ENCODE peak calls at places on chromosome 14, in eight cellular contexts. I, T, B, V, E, C, D and M are unnamed samples.

GRCh38 chr14:28242895-28243294 is 523.7 kb upstream of the FOXG1 start:
- DNase-seq in E (no peak), I (no peak), V (no peak), T (no peak), C (no peak), D (no peak), B (no peak), M (no peak)

GRCh38 chr14:97120204-97121120 is 323.3 kb downstream of the VRK1 start:
- DNase-seq in E (no peak), C (no peak), D (no peak), B (no peak), I (no peak), V (no peak), T (no peak), M (no peak)

GRCh38 chr14:23446291-23446851 is 10.9 kb upstream of the MYH7 start:
- DNase-seq in B (no peak), C (no peak), V (no peak), E (no peak), I (no peak), T (no peak), D (no peak), M (no peak)

GRCh38 chr14:100864960-100865681 is 38.4 kb downstream of the RTL1 start:
- DNase-seq in E (no peak), B (no peak), V (peak; percentile 12), D (no peak), C (peak; percentile 62), T (no peak), I (peak; percentile 9), M (no peak)

GRCh38 chr14:97077253-97077653 is 280.1 kb downstream of the VRK1 start:
- DNase-seq in D (peak; percentile 58), E (no peak), V (no peak), C (no peak), T (no peak), I (peak; percentile 58), B (peak; percentile 41), M (no peak)

GRCh38 chr14:57930241-57930975 is 64.5 kb upstream of the SLC35F4 start:
- DNase-seq in D (no peak), B (no peak), V (no peak), T (no peak), C (no peak), I (no peak), E (no peak), M (no peak)

GRCh38 chr14:39368261-39368959 is 63.8 kb downstream of the FBXO33 start:
- DNase-seq in I (peak; percentile 84), V (peak; percentile 56), C (no peak), T (peak; percentile 22), E (peak; percentile 47), D (peak; percentile 25), B (peak; percentile 35), M (peak; percentile 69)

GRCh38 chr14:24556756-24557155 is 19.3 kb downstream of the CTSG start:
- DNase-seq in C (no peak), T (no peak), I (no peak), V (no peak), D (no peak), B (no peak), E (no peak), M (no peak)

GRCh38 chr14:80164991-80165390 is 46.3 kb downstream of the DIO2 start:
- DNase-seq in B (no peak), C (no peak), D (no peak), I (no peak), V (no peak), E (no peak), T (no peak), M (no peak)

GRCh38 chr14:101119830-101120571 is 216.5 kb upstream of the RTL1 start:
- DNase-seq in V (no peak), E (no peak), D (peak; percentile 17), C (peak; percentile 76), T (no peak), B (peak; percentile 22), I (no peak), M (no peak)

DNA sequence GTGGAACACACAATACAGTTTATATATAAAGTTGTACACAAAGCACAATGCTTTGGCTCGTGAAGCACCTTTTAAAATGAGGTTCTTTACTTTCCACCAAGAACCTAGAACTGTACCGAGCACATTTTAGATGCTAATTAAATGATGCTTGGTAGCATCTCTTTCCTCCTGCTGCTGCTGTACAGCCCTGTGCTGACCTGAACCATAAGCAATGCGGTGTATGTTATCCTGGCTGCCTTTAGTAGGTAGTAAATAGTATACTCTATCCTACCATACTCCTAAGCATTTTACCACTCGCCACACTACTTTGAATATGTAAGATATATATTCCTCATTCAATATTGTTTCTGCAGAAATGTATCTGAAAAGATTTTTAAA is 2.9 kb upstream of the RNASE8 start:
- DNase-seq in C (no peak), D (no peak), V (no peak), E (no peak), B (no peak), T (no peak), I (no peak), M (no peak)
- TF ChIP-seq CTCF in C (no peak), D (no peak), V (no peak), E (no peak), B (no peak), T (no peak), I (no peak), M (no peak)

DNA sequence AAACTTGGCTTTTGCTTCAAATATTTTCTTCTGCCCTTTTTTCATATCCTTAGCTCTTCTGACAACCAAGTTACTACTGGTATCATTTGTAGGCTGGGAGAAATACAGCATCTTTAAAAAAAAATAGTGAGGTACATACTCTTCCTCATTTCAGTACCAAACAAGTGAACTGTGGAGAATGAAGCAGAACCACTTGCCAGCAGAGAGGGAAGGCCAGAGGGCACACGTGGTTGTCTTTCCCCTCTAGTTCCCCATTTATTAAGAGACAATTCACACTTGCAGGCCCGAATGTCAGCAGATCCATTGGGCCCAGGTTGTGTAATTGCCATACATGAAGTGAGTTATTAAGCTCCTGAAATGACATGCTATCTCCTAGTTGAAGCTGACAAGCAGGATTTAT is 3.2 kb downstream of the SUSD6 start:
- DNase-seq in B (peak; percentile 51), C (peak; percentile 87), E (no peak), T (no peak), I (peak; percentile 43), V (no peak), D (peak; percentile 81), M (no peak)
- H3K4me1 ChIP-seq in B (no peaks in the 10 kb centered on the region), C (peaks cover 90% of the 10 kb centered on the region), E (peaks cover 18% of the 10 kb centered on the region), T (peaks cover 64% of the 10 kb centered on the region), I (peaks cover 64% of the 10 kb centered on the region), V (peaks cover 25% of the 10 kb centered on the region), D (peaks cover 71% of the 10 kb centered on the region), M (peaks cover 26% of the 10 kb centered on the region)

GRCh38 chr14:21941885-21942284 is 268.3 kb upstream of the OR4E1 start:
- DNase-seq in T (no peak), E (no peak), C (no peak), I (no peak), D (no peak), V (no peak), B (no peak), M (no peak)

DNA sequence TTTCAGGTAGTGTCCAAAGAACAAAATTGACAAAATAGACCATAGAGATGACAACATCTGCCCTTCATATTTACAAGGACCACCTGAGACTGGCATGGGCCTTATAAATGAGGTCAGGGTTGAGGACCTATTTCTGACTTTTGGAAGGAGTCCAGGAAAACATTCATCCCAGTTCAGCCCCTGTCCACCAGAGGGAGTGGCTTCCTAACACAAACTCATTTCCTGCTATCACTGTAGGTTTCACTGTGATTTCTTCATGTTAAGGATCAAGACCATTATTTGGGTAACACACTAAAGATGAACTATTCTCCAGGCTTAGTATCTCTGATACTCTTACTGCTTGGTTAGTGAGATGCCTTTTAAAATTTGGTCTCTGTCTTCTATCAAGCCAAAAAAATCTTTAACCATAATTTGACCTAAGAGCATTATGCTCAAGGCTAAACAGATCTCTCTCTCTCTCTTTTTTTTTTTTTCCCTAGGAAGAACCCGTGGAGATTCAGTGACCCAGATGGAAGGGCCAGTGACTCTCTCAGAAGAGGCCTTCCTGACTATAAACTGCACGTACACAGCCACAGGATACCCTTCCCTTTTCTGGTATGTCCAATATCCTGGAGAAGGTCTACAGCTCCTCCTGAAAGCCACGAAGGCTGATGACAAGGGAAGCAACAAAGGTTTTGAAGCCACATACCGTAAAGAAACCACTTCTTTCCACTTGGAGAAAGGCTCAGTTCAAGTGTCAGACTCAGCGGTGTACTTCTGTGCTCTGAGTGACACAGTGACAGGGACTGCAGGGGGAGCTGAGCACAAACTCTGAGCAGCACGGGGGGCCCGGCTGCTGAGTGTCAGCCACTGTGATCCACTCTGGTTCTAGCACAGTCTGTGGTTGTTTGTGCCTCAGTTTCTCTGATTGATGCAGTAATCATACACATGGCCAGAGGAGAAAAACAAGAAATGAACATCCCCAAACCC is 267.6 kb upstream of the OR4E1 start:
- DNase-seq in I (no peak), B (no peak), C (no peak), E (peak; percentile 18), T (no peak), V (no peak), D (no peak), M (no peak)
- H3K4me3 ChIP-seq in I (no peak overlapping the region), B (no peak overlapping the region), C (no peak overlapping the region), E (no peak overlapping the region), T (no peak overlapping the region), V (no peak overlapping the region), D (no peak overlapping the region), M (no peak overlapping the region)

GRCh38 chr14:95533822-95534221 is 1.0 kb upstream of the GLRX5 start:
- DNase-seq in D (no peak), C (peak; percentile 81), I (no peak), E (no peak), V (peak; percentile 52), B (no peak), T (no peak), M (no peak)

GRCh38 chr14:95536036-95536577 is 1.3 kb downstream of the GLRX5 start:
- DNase-seq in T (no peak), I (no peak), C (no peak), E (no peak), V (no peak), D (no peak), B (no peak), M (no peak)

GRCh38 chr14:95535226-95536021 is 574 bp downstream of the GLRX5 start:
- DNase-seq in V (peak; percentile 42), D (no peak), E (no peak), I (peak; percentile 54), C (peak; percentile 93), T (peak; percentile 28), B (no peak), M (no peak)

GRCh38 chr14:95533391-95533821 is 1.4 kb upstream of the GLRX5 start:
- DNase-seq in I (no peak), T (no peak), V (no peak), D (no peak), C (no peak), E (no peak), B (no peak), M (no peak)

DNA sequence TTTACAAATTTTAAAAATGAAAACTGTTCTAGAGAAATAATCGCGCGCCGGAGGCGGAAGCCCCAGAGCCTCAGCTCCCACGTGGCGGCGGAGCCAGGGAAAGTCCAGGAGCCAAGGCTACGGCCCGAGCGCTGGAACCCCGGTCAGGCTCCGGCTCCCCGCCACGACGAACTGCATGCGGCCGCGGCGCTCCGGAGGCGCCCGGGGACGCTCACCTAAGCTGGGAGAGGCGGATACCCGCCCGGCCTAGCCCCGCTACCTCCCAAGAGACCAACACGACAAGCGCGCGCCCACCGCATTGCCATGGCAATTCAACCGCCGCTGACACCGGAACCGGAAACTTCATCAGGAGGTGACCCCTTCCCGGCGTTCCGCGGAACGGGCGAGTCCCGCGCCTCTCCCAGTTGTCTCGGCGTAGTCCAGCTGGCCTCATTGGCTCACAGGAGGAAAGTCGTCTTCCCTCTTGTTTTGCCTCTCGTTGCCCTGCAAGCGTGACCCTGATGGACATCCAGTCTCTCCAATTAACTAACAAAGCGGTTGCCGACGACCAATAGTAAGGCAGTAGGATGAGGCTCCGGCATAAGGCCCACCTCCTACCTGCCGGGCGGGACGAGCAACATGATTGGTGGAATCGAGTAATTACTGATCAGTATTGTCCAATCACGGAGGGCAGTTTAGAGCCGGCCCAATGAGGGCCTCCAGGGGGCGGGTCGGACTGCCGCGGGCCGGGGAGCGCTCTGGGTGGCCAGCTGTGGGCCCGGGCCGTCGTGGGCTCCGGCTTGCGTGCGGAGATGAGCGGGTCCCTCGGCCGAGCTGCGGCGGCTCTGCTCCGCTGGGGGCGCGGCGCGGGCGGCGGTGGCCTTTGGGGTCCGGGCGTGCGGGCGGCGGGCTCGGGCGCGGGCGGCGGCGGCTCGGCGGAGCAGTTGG is at the start of gene GLRX5:
- DNase-seq in T (peak; percentile 99), B (peak; percentile 99), I (peak; percentile 100), E (peak; percentile 100), D (peak; percentile 100), V (peak; percentile 97), C (peak; percentile 99), M (peak; percentile 100)
- TF ChIP-seq CTCF in T (no peak), B (peak; percentile 41), I (peak; percentile 15), E (no peak), D (no peak), V (no peak), C (peak; percentile 18), M (no peak)